ENCODE peak calls at places on chromosomes 13 and 19, in eight cellular contexts. N, S, A, O, J, E, K and W are unnamed samples.

GRCh38 chr19:45117167-45117594 is 24.2 kb downstream of the PPP1R37 start:
- DNase-seq in N (peak; percentile 63), S (no peak), A (no peak), O (no peak), J (peak; percentile 37), E (peak; percentile 46), K (no peak), W (no peak)

GRCh38 chr13:79935121-79935520 is 405.8 kb downstream of the SPRY2 start:
- DNase-seq in N (no peak), S (no peak), A (no peak), O (no peak), J (no peak), E (no peak), K (no peak), W (no peak)

GRCh38 chr13:20128459-20128927 is 32.4 kb downstream of the GJA3 start:
- DNase-seq in N (peak; percentile 51), S (no peak), A (no peak), O (no peak), J (no peak), E (peak; percentile 54), K (no peak), W (no peak)

GRCh38 chr13:32159147-32159869 is 127.7 kb downstream of the FRY start:
- DNase-seq in N (no peak), S (no peak), A (no peak), O (no peak), J (no peak), E (no peak), K (no peak), W (peak; percentile 53)

GRCh38 chr19:28966737-28967401 is 246.1 kb downstream of the UQCRFS1 start:
- DNase-seq in N (peak; percentile 37), S (no peak), A (no peak), O (no peak), J (no peak), E (no peak), K (no peak), W (no peak)

GRCh38 chr19:15986694-15987093 is 37.9 kb downstream of the OR10H4 start:
- DNase-seq in N (no peak), S (no peak), A (no peak), O (no peak), J (no peak), E (no peak), K (no peak), W (no peak)

GRCh38 chr19:45340232-45340898 is at the start of gene KLC3:
- DNase-seq in N (peak; percentile 76), S (no peak), A (peak; percentile 76), O (peak; percentile 53), J (no peak), E (peak; percentile 85), K (no peak), W (no peak)

GRCh38 chr19:21680026-21680425 is 87.4 kb downstream of the ZNF100 start:
- DNase-seq in N (no peak), S (no peak), A (no peak), O (no peak), J (no peak), E (no peak), K (no peak), W (no peak)

GRCh38 chr13:26015276-26015934 is 36.4 kb downstream of the SHISA2 start:
- DNase-seq in N (no peak), S (no peak), A (no peak), O (no peak), J (no peak), E (no peak), K (no peak), W (no peak)

GRCh38 chr19:17555929-17556813 is 722 bp downstream of the COLGALT1 start:
- DNase-seq in N (peak; percentile 55), S (peak; percentile 77), A (peak; percentile 78), O (peak; percentile 30), J (peak; percentile 49), E (peak; percentile 68), K (no peak), W (peak; percentile 84)

GRCh38 chr13:98495627-98496238 is 81.2 kb downstream of the STK24 start:
- DNase-seq in N (peak; percentile 48), S (no peak), A (no peak), O (no peak), J (no peak), E (no peak), K (no peak), W (no peak)

GRCh38 chr19:39919976-39920375 is 14.5 kb downstream of the FCGBP start:
- DNase-seq in N (no peak), S (no peak), A (no peak), O (no peak), J (no peak), E (no peak), K (no peak), W (no peak)

GRCh38 chr19:45485301-45486077 is 11.4 kb downstream of the RTN2 start:
- DNase-seq in N (peak; percentile 99), S (peak; percentile 98), A (peak; percentile 98), O (peak; percentile 88), J (peak; percentile 97), E (peak; percentile 98), K (peak; percentile 95), W (peak; percentile 99)

GRCh38 chr13:77014906-77015685 is 11.9 kb downstream of the FBXL3 start:
- DNase-seq in N (no peak), S (no peak), A (no peak), O (no peak), J (no peak), E (no peak), K (no peak), W (no peak)

GRCh38 chr13:112716841-112717520 is 27.1 kb downstream of the ATP11A start:
- DNase-seq in N (no peak), S (no peak), A (peak; percentile 18), O (no peak), J (no peak), E (no peak), K (no peak), W (no peak)

GRCh38 chr13:79658333-79658975 is 177.5 kb downstream of the NDFIP2 start:
- DNase-seq in N (peak; percentile 12), S (no peak), A (no peak), O (no peak), J (no peak), E (no peak), K (no peak), W (peak; percentile 36)

GRCh38 chr13:40456397-40456958 is 210.0 kb downstream of the FOXO1 start:
- DNase-seq in N (peak; percentile 26), S (no peak), A (no peak), O (no peak), J (no peak), E (no peak), K (no peak), W (no peak)

GRCh38 chr19:56562766-56563165 is 4.5 kb upstream of the ZNF470 start:
- DNase-seq in N (no peak), S (no peak), A (no peak), O (no peak), J (no peak), E (no peak), K (no peak), W (no peak)

GRCh38 chr19:47275866-47276461 is 1.3 kb downstream of the INAFM1 start:
- DNase-seq in N (no peak), S (peak; percentile 77), A (no peak), O (no peak), J (no peak), E (no peak), K (no peak), W (peak; percentile 59)

GRCh38 chr19:16061943-16062342 is 14.4 kb upstream of the TPM4 start:
- DNase-seq in N (no peak), S (no peak), A (no peak), O (no peak), J (no peak), E (no peak), K (no peak), W (no peak)

GRCh38 chr13:99311748-99312492 is 4.7 kb upstream of the GPR183 start:
- DNase-seq in N (no peak), S (no peak), A (no peak), O (no peak), J (no peak), E (no peak), K (no peak), W (no peak)

DNA sequence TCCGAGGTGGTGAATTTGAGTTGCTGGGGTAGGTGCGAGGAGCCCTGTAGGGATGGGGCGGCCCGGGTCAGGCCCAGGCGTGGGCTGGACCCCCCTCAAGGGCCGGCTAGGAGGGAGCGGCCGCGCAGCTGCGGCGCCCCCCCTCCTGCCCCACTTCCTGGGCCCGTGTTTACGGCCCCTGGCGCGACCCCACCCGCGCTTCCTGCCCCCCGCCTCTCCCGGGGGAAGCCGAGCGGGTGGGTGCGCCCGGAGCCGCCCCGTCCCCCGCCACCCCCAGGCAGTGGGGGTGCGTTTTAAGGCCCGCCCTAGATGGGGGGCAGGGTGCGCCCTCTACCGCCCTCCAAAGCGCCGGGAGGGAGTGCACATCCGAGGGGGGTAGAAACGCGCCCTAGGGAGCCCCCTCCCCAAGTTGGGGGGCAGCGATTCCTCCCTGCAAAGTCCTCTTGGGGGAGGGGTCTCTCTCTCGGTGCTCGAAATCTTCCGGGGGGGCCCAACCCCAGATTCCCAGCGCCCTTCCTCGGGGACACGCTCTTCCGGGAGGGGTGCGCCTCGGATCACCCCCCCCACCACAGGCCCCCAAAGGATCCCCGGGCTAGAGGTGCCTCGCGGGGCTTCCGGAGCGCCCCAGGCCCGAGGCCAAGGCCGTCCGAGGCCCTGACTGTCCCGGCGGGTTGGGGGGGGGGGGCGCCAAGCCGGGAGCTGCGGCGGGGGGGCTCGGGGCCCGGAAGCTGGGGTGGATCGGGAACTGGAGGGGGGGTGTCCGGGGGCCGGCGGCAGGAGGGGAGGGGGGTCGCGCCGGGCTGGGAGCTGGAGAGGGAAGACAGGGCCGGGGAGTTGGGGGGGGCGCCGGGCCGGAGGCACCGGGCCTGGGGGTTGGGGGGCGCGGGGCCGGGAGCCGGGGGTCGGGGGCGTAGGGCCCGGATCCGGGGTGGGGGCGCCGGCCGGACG is 807 bp downstream of the TLE5 start:
- DNase-seq in N (no peak), S (peak; percentile 67), A (peak; percentile 75), O (no peak), J (peak; percentile 75), E (peak; percentile 67), K (peak; percentile 64), W (peak; percentile 85)
- H3K4me1 ChIP-seq in N (peaks cover 18% of the 10 kb centered on the region), S (peaks cover 30% of the 10 kb centered on the region), A (no peaks in the 10 kb centered on the region), O (peaks cover 21% of the 10 kb centered on the region), J (peaks cover 64% of the 10 kb centered on the region), E (peaks cover 53% of the 10 kb centered on the region), K (peaks cover 58% of the 10 kb centered on the region), W (peaks cover 56% of the 10 kb centered on the region)

DNA sequence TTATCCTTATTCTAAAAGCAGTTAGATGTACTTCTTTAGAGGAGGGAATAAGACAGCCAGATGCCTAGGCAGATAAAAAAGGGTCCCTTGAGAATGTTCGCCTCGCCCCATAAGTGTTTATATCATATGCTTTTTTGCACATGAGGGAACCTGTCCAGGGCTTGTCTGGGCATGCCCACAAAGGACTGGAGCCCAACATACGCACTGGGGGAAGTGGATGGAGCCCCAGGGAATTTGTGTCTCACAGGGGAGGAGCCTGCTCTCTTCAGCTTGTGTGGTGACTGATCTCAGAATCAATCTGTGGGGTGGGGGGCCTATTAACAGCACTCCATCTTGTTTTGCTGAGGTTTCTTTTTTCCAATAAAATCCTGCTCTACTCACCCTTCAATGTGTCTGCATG is 22.6 kb downstream of the MED4 start:
- DNase-seq in N (no peak), S (no peak), A (no peak), O (peak; percentile 76), J (no peak), E (no peak), K (no peak), W (no peak)
- H3K9me3 ChIP-seq in N (peaks cover 38% of the 10 kb centered on the region), S (peaks cover 47% of the 10 kb centered on the region), A (no peaks in the 10 kb centered on the region), O (peaks cover 41% of the 10 kb centered on the region), J (no peaks in the 10 kb centered on the region), E (peaks cover 37% of the 10 kb centered on the region), K (no peaks in the 10 kb centered on the region), W (peaks cover 37% of the 10 kb centered on the region)

GRCh38 chr19:14435320-14436050 is 2.4 kb downstream of the PKN1 start:
- DNase-seq in N (no peak), S (no peak), A (no peak), O (no peak), J (no peak), E (no peak), K (no peak), W (no peak)
- H3K4me1 ChIP-seq in N (peaks cover 10% of the 10 kb centered on the region), S (peaks cover 18% of the 10 kb centered on the region), A (no peaks in the 10 kb centered on the region), O (peaks cover 17% of the 10 kb centered on the region), J (peaks cover 54% of the 10 kb centered on the region), E (peaks cover 14% of the 10 kb centered on the region), K (peaks cover 57% of the 10 kb centered on the region), W (peaks cover 74% of the 10 kb centered on the region)

GRCh38 chr19:1514986-1515721 is 2.3 kb upstream of the ADAMTSL5 start:
- DNase-seq in N (no peak), S (no peak), A (no peak), O (no peak), J (no peak), E (no peak), K (no peak), W (no peak)
- H3K9me3 ChIP-seq in N (no peaks in the 10 kb centered on the region), S (no peaks in the 10 kb centered on the region), A (no peaks in the 10 kb centered on the region), O (no peaks in the 10 kb centered on the region), J (no peaks in the 10 kb centered on the region), E (no peaks in the 10 kb centered on the region), K (no peaks in the 10 kb centered on the region), W (no peaks in the 10 kb centered on the region)